ENCODE peak calls at places on chromosomes 11 and 22, in seven cellular contexts. H, N, J, Y, Q, R and O are unnamed samples.

GRCh38 chr11:72069787-72070251 is 10.5 kb downstream of the NUMA1 start:
- DNase-seq in R (peak; percentile 87), H (peak; percentile 64), J (peak; percentile 81), N (peak; percentile 29), Q (peak; percentile 65), Y (peak; percentile 88), O (peak; percentile 93)

GRCh38 chr22:17777005-17777716 is 2.9 kb upstream of the BID start:
- DNase-seq in Q (no peak), Y (no peak), R (no peak), N (no peak), J (peak; percentile 14), H (peak; percentile 81), O (peak; percentile 74)

GRCh38 chr11:15223318-15223717 is 108.6 kb downstream of the INSC start:
- DNase-seq in H (no peak), R (no peak), Y (peak; percentile 15), N (no peak), J (no peak), Q (no peak), O (no peak)

GRCh38 chr22:37976547-37976946 is 7.8 kb downstream of the SOX10 start:
- DNase-seq in Y (no peak), Q (no peak), N (no peak), J (no peak), H (no peak), R (no peak), O (no peak)

GRCh38 chr11:10322830-10323792 is 18.2 kb downstream of the ADM start:
- DNase-seq in Y (peak; percentile 94), Q (peak; percentile 57), J (peak; percentile 92), R (peak; percentile 79), H (peak; percentile 71), N (peak; percentile 59), O (no peak)

GRCh38 chr11:58567889-58568512 is 7.7 kb downstream of the LPXN start:
- DNase-seq in J (peak; percentile 76), Y (peak; percentile 58), R (peak; percentile 66), N (peak; percentile 71), Q (peak; percentile 86), H (peak; percentile 75), O (no peak)

GRCh38 chr11:116467809-116468208 is 305.0 kb downstream of the BUD13 start:
- DNase-seq in J (peak; percentile 10), Q (no peak), Y (no peak), N (no peak), H (no peak), R (no peak), O (no peak)

GRCh38 chr22:26845016-26845728 is 187.8 kb downstream of the MIAT start:
- DNase-seq in N (no peak), H (no peak), Y (no peak), J (peak; percentile 31), R (no peak), Q (peak; percentile 43), O (no peak)

GRCh38 chr11:27475622-27476021 is 3.0 kb upstream of the LGR4 start:
- DNase-seq in R (no peak), Q (no peak), Y (no peak), H (no peak), J (no peak), N (no peak), O (no peak)

GRCh38 chr11:76609736-76610370 is 60.7 kb downstream of the LRRC32 start:
- DNase-seq in Q (peak; percentile 53), R (no peak), J (no peak), H (no peak), Y (no peak), N (no peak), O (no peak)

GRCh38 chr11:62579252-62579651 is 5.6 kb upstream of the EEF1G start:
- DNase-seq in R (no peak), Q (no peak), H (no peak), N (no peak), Y (no peak), J (no peak), O (no peak)

GRCh38 chr22:35516723-35517122 is 23.9 kb upstream of the RASD2 start:
- DNase-seq in J (no peak), Q (no peak), N (no peak), Y (no peak), H (no peak), R (no peak), O (no peak)

GRCh38 chr11:116558504-116559252 is 214.1 kb downstream of the BUD13 start:
- DNase-seq in Q (no peak), R (no peak), N (no peak), J (peak; percentile 81), H (no peak), Y (no peak), O (peak; percentile 32)

GRCh38 chr11:111302298-111302697 is 4.0 kb downstream of the POU2AF3 start:
- DNase-seq in J (no peak), N (no peak), R (peak; percentile 59), H (no peak), Y (no peak), Q (no peak), O (no peak)

GRCh38 chr11:130431806-130432205 is 3.4 kb upstream of the ADAMTS8 start:
- DNase-seq in Q (no peak), R (no peak), N (no peak), J (no peak), Y (peak; percentile 71), H (no peak), O (no peak)

GRCh38 chr11:134049303-134049702 is 19.6 kb upstream of the JAM3 start:
- DNase-seq in J (no peak), H (no peak), R (no peak), Y (no peak), Q (no peak), N (no peak), O (no peak)

GRCh38 chr11:72235351-72236057 is 8.5 kb downstream of the PHOX2A start:
- DNase-seq in N (no peak), R (no peak), Q (peak; percentile 27), J (no peak), H (no peak), Y (no peak), O (peak; percentile 74)

GRCh38 chr11:114180301-114181055 is 115.7 kb upstream of the NNMT start:
- DNase-seq in Q (peak; percentile 83), J (peak; percentile 59), R (peak; percentile 74), H (peak; percentile 44), N (peak; percentile 45), Y (peak; percentile 53), O (peak; percentile 70)

GRCh38 chr11:31825453-31826391 is 14.6 kb upstream of the PAX6 start:
- DNase-seq in N (peak; percentile 56), Y (no peak), Q (peak; percentile 72), R (no peak), H (no peak), J (no peak), O (peak; percentile 66)

GRCh38 chr11:85951428-85952107 is 96.4 kb downstream of the CCDC83 start:
- DNase-seq in Q (no peak), R (no peak), N (no peak), J (no peak), Y (no peak), H (no peak), O (no peak)

GRCh38 chr11:20015101-20015500 is 145.2 kb downstream of the DBX1 start:
- DNase-seq in Y (no peak), H (no peak), J (no peak), R (no peak), Q (no peak), N (no peak), O (no peak)

GRCh38 chr11:2276280-2276998 is 6.1 kb upstream of the ASCL2 start:
- DNase-seq in N (no peak), Q (no peak), H (no peak), J (no peak), R (no peak), Y (no peak), O (peak; percentile 49)
- H3K9ac ChIP-seq in N (no peak overlapping the region), Q (no peak overlapping the region), H (no peak overlapping the region), J (no peak overlapping the region), R (no peak overlapping the region), Y (no peak overlapping the region), O (no peak overlapping the region)

DNA sequence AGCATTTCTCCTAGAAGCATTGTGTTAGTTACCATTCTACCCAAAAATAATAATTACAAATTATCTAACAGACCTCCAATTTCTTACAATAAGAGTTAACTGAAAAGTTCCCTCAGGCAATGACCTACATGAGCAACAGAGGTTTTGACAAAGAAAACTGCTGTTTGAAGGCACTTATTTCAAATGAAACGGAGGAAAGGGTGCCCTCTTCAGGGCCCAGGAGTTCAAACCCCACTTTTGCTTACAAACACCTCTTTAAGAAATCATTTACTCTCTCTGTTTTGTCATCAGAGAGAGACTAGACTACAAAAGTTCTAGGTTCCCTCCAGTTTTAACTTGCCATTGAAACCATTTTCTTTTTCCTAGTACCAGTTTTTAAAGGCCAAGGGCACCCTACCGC is 56.7 kb downstream of the AMBRA1 start:
- DNase-seq in Y (peak; percentile 18), R (no peak), H (no peak), J (no peak), N (peak; percentile 55), Q (peak; percentile 58), O (no peak)
- TF ChIP-seq CTCF in Y (peak; percentile 18), R (no peak), H (no peak), J (no peak), N (peak; percentile 53), Q (peak; percentile 64), O (no peak)

GRCh38 chr22:19975707-19976035 is 34.1 kb upstream of the TXNRD2 start:
- DNase-seq in Q (no peak), N (no peak), R (no peak), Y (no peak), H (no peak), J (no peak), O (no peak)
- H3K9ac ChIP-seq in Q (no peak overlapping the region), N (no peak overlapping the region), R (no peak overlapping the region), Y (no peak overlapping the region), H (no peak overlapping the region), J (peak overlapping the region; percentile 21), O (no peak overlapping the region)

GRCh38 chr11:68843703-68844312 is 2.1 kb upstream of the CPT1A start:
- DNase-seq in Y (peak; percentile 15), J (no peak), Q (peak; percentile 96), R (peak; percentile 94), H (peak; percentile 92), N (peak; percentile 57), O (peak; percentile 94)
- TF ChIP-seq CTCF in Y (no peak), J (no peak), Q (peak; percentile 87), R (peak; percentile 67), H (peak; percentile 86), N (peak; percentile 30), O (peak; percentile 67)

GRCh38 chr22:43001271-43002197 is 13.4 kb downstream of the PACSIN2 start:
- DNase-seq in Q (no peak), Y (peak; percentile 51), H (no peak), R (no peak), N (no peak), J (peak; percentile 29), O (no peak)
- H3K9ac ChIP-seq in Q (no peak overlapping the region), Y (no peak overlapping the region), H (no peak overlapping the region), R (no peak overlapping the region), N (no peak overlapping the region), J (peak overlapping the region; percentile 17), O (no peak overlapping the region)